ENCODE peak calls at places on chromosomes 12 and 14, in eight cellular contexts. One of them, this sample, is unnamed.

GRCh38 chr14:32618991-32619390 is 289.9 kb downstream of the AKAP6 start:
- DNase-seq in uterus: no peak
- DNase-seq in neural progenitor cell: no peak
- DNase-seq in thyroid gland: no peak
- DNase-seq in spleen: no peak
- DNase-seq in fibroblast of mammary gland: no peak
- DNase-seq in cardiac fibroblast: no peak
- DNase-seq in AG10803: no peak
- DNase-seq in this sample: no peak

GRCh38 chr12:116784238-116784612 is 46.1 kb downstream of the RNFT2 start:
- DNase-seq in uterus: no peak
- DNase-seq in neural progenitor cell: no peak
- DNase-seq in thyroid gland: peak
- DNase-seq in spleen: no peak
- DNase-seq in fibroblast of mammary gland: peak
- DNase-seq in cardiac fibroblast: no peak
- DNase-seq in AG10803: no peak
- DNase-seq in this sample: no peak

GRCh38 chr12:6394398-6394797 is 10.4 kb downstream of the LTBR start:
- DNase-seq in uterus: no peak
- DNase-seq in neural progenitor cell: no peak
- DNase-seq in thyroid gland: no peak
- DNase-seq in spleen: no peak
- DNase-seq in fibroblast of mammary gland: no peak
- DNase-seq in cardiac fibroblast: no peak
- DNase-seq in AG10803: no peak
- DNase-seq in this sample: no peak

GRCh38 chr12:83161451-83161850 is 474.7 kb downstream of the TMTC2 start:
- DNase-seq in uterus: no peak
- DNase-seq in neural progenitor cell: no peak
- DNase-seq in thyroid gland: no peak
- DNase-seq in spleen: no peak
- DNase-seq in fibroblast of mammary gland: peak
- DNase-seq in cardiac fibroblast: no peak
- DNase-seq in AG10803: peak
- DNase-seq in this sample: no peak

GRCh38 chr14:68137704-68138619 is 318.4 kb downstream of the RAD51B start:
- DNase-seq in uterus: peak
- DNase-seq in neural progenitor cell: peak
- DNase-seq in thyroid gland: peak
- DNase-seq in spleen: no peak
- DNase-seq in fibroblast of mammary gland: peak
- DNase-seq in cardiac fibroblast: peak
- DNase-seq in AG10803: peak
- DNase-seq in this sample: peak

GRCh38 chr14:23727566-23728335 is 91.6 kb downstream of the DHRS2 start:
- DNase-seq in uterus: no peak
- DNase-seq in neural progenitor cell: peak
- DNase-seq in thyroid gland: peak
- DNase-seq in spleen: no peak
- DNase-seq in fibroblast of mammary gland: peak
- DNase-seq in cardiac fibroblast: peak
- DNase-seq in AG10803: peak
- DNase-seq in this sample: peak

GRCh38 chr12:131434208-131435125 is 276.4 kb upstream of the SFSWAP start:
- DNase-seq in uterus: no peak
- DNase-seq in neural progenitor cell: no peak
- DNase-seq in thyroid gland: no peak
- DNase-seq in spleen: peak
- DNase-seq in fibroblast of mammary gland: no peak
- DNase-seq in cardiac fibroblast: no peak
- DNase-seq in AG10803: no peak
- DNase-seq in this sample: no peak

GRCh38 chr12:101051901-101052550 is 158.0 kb downstream of the SLC5A8 start:
- DNase-seq in uterus: no peak
- DNase-seq in neural progenitor cell: no peak
- DNase-seq in thyroid gland: no peak
- DNase-seq in spleen: no peak
- DNase-seq in fibroblast of mammary gland: peak
- DNase-seq in cardiac fibroblast: peak
- DNase-seq in AG10803: peak
- DNase-seq in this sample: peak

GRCh38 chr12:25501565-25501964 is 51.5 kb downstream of the LMNTD1 start:
- DNase-seq in uterus: no peak
- DNase-seq in neural progenitor cell: no peak
- DNase-seq in thyroid gland: no peak
- DNase-seq in spleen: no peak
- DNase-seq in fibroblast of mammary gland: peak
- DNase-seq in cardiac fibroblast: no peak
- DNase-seq in AG10803: no peak
- DNase-seq in this sample: no peak

GRCh38 chr14:24068711-24069410 is 2.5 kb upstream of the CPNE6 start:
- DNase-seq in uterus: no peak
- DNase-seq in neural progenitor cell: no peak
- DNase-seq in thyroid gland: no peak
- DNase-seq in spleen: peak
- DNase-seq in fibroblast of mammary gland: no peak
- DNase-seq in cardiac fibroblast: no peak
- DNase-seq in AG10803: no peak
- DNase-seq in this sample: no peak

GRCh38 chr12:82740129-82741000 is 53.7 kb downstream of the TMTC2 start:
- DNase-seq in uterus: no peak
- DNase-seq in neural progenitor cell: no peak
- DNase-seq in thyroid gland: no peak
- DNase-seq in spleen: no peak
- DNase-seq in fibroblast of mammary gland: peak
- DNase-seq in cardiac fibroblast: peak
- DNase-seq in AG10803: peak
- DNase-seq in this sample: peak

GRCh38 chr14:104281768-104282301 is 143.4 kb downstream of the KIF26A start:
- DNase-seq in uterus: peak
- DNase-seq in neural progenitor cell: no peak
- DNase-seq in thyroid gland: no peak
- DNase-seq in spleen: peak
- DNase-seq in fibroblast of mammary gland: no peak
- DNase-seq in cardiac fibroblast: no peak
- DNase-seq in AG10803: no peak
- DNase-seq in this sample: no peak

GRCh38 chr14:96090441-96091148 is 51.4 kb downstream of the C14orf132 start:
- DNase-seq in uterus: peak
- DNase-seq in neural progenitor cell: no peak
- DNase-seq in thyroid gland: peak
- DNase-seq in spleen: peak
- DNase-seq in fibroblast of mammary gland: peak
- DNase-seq in cardiac fibroblast: peak
- DNase-seq in AG10803: peak
- DNase-seq in this sample: no peak

GRCh38 chr12:203074-203461 is 10.9 kb downstream of the SLC6A12 start:
- DNase-seq in uterus: no peak
- DNase-seq in neural progenitor cell: no peak
- DNase-seq in thyroid gland: no peak
- DNase-seq in spleen: no peak
- DNase-seq in fibroblast of mammary gland: no peak
- DNase-seq in cardiac fibroblast: no peak
- DNase-seq in AG10803: no peak
- DNase-seq in this sample: no peak

GRCh38 chr12:202081-202731 is 11.8 kb downstream of the SLC6A12 start:
- DNase-seq in uterus: no peak
- DNase-seq in neural progenitor cell: peak
- DNase-seq in thyroid gland: peak
- DNase-seq in spleen: peak
- DNase-seq in fibroblast of mammary gland: no peak
- DNase-seq in cardiac fibroblast: no peak
- DNase-seq in AG10803: no peak
- DNase-seq in this sample: no peak

GRCh38 chr12:204261-204678 is 9.7 kb downstream of the SLC6A12 start:
- DNase-seq in uterus: no peak
- DNase-seq in neural progenitor cell: no peak
- DNase-seq in thyroid gland: no peak
- DNase-seq in spleen: peak
- DNase-seq in fibroblast of mammary gland: no peak
- DNase-seq in cardiac fibroblast: no peak
- DNase-seq in AG10803: no peak
- DNase-seq in this sample: no peak

GRCh38 chr12:205026-205425 is 8.9 kb downstream of the SLC6A12 start:
- DNase-seq in uterus: no peak
- DNase-seq in neural progenitor cell: no peak
- DNase-seq in thyroid gland: peak
- DNase-seq in spleen: no peak
- DNase-seq in fibroblast of mammary gland: no peak
- DNase-seq in cardiac fibroblast: no peak
- DNase-seq in AG10803: no peak
- DNase-seq in this sample: no peak

GRCh38 chr12:203462-204260 is 10.3 kb downstream of the SLC6A12 start:
- DNase-seq in uterus: no peak
- DNase-seq in neural progenitor cell: peak
- DNase-seq in thyroid gland: peak
- DNase-seq in spleen: peak
- DNase-seq in fibroblast of mammary gland: no peak
- DNase-seq in cardiac fibroblast: peak
- DNase-seq in AG10803: no peak
- DNase-seq in this sample: no peak
- TF ChIP-seq CTCF in uterus: peak
- TF ChIP-seq CTCF in neural progenitor cell: peak
- TF ChIP-seq CTCF in thyroid gland: no peak
- TF ChIP-seq CTCF in spleen: no peak
- TF ChIP-seq CTCF in fibroblast of mammary gland: no peak
- TF ChIP-seq CTCF in cardiac fibroblast: no peak
- TF ChIP-seq CTCF in AG10803: no peak
- TF ChIP-seq CTCF in this sample: no peak

GRCh38 chr14:44912041-44912869 is 49.5 kb downstream of the KLHL28 start:
- DNase-seq in uterus: no peak
- DNase-seq in neural progenitor cell: no peak
- DNase-seq in thyroid gland: peak
- DNase-seq in spleen: peak
- DNase-seq in fibroblast of mammary gland: peak
- DNase-seq in cardiac fibroblast: no peak
- DNase-seq in AG10803: no peak
- DNase-seq in this sample: no peak
- H3K4me3 ChIP-seq in uterus: peak
- H3K4me3 ChIP-seq in neural progenitor cell: no peak
- H3K4me3 ChIP-seq in thyroid gland: peak
- H3K4me3 ChIP-seq in spleen: peak
- H3K4me3 ChIP-seq in fibroblast of mammary gland: peak
- H3K4me3 ChIP-seq in cardiac fibroblast: peak
- H3K4me3 ChIP-seq in AG10803: peak
- H3K4me3 ChIP-seq in this sample: peak

GRCh38 chr12:108060054-108060453 is 69.0 kb upstream of the WSCD2 start:
- DNase-seq in uterus: peak
- DNase-seq in neural progenitor cell: no peak
- DNase-seq in thyroid gland: no peak
- DNase-seq in spleen: no peak
- DNase-seq in fibroblast of mammary gland: no peak
- DNase-seq in cardiac fibroblast: no peak
- DNase-seq in AG10803: no peak
- DNase-seq in this sample: no peak

GRCh38 chr12:108060910-108061309 is 68.2 kb upstream of the WSCD2 start:
- DNase-seq in uterus: no peak
- DNase-seq in neural progenitor cell: no peak
- DNase-seq in thyroid gland: no peak
- DNase-seq in spleen: no peak
- DNase-seq in fibroblast of mammary gland: no peak
- DNase-seq in cardiac fibroblast: no peak
- DNase-seq in AG10803: no peak
- DNase-seq in this sample: no peak

GRCh38 chr12:108065061-108065460 is 64.0 kb upstream of the WSCD2 start:
- DNase-seq in uterus: no peak
- DNase-seq in neural progenitor cell: no peak
- DNase-seq in thyroid gland: no peak
- DNase-seq in spleen: no peak
- DNase-seq in fibroblast of mammary gland: no peak
- DNase-seq in cardiac fibroblast: no peak
- DNase-seq in AG10803: no peak
- DNase-seq in this sample: no peak

GRCh38 chr12:108066583-108067234 is 62.4 kb upstream of the WSCD2 start:
- DNase-seq in uterus: no peak
- DNase-seq in neural progenitor cell: no peak
- DNase-seq in thyroid gland: no peak
- DNase-seq in spleen: no peak
- DNase-seq in fibroblast of mammary gland: no peak
- DNase-seq in cardiac fibroblast: no peak
- DNase-seq in AG10803: no peak
- DNase-seq in this sample: no peak

DNA sequence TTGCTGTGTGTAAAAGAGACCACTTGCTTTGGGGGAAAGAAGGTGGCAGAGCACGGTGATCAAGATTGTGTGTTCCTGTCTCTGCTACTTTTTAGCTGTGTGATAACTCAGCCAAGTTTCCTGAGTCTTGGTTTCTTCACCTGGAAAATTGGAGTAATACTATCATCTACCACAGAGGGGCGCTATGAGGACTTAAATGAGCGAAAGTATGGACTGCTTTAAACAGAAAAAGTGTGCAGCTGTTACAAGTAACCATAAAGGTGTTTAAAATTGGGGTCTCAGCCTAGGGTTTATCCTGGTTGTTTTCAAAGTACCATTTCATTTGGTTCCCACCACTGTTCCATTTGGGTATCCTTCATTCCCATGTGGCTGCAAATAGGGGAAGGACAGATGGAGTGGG is 65.9 kb upstream of the WSCD2 start:
- DNase-seq in uterus: no peak
- DNase-seq in neural progenitor cell: peak
- DNase-seq in thyroid gland: no peak
- DNase-seq in spleen: no peak
- DNase-seq in fibroblast of mammary gland: peak
- DNase-seq in cardiac fibroblast: peak
- DNase-seq in AG10803: peak
- DNase-seq in this sample: no peak
- TF ChIP-seq CTCF in uterus: no peak
- TF ChIP-seq CTCF in neural progenitor cell: peak
- TF ChIP-seq CTCF in thyroid gland: no peak
- TF ChIP-seq CTCF in spleen: no peak
- TF ChIP-seq CTCF in fibroblast of mammary gland: peak
- TF ChIP-seq CTCF in cardiac fibroblast: peak
- TF ChIP-seq CTCF in AG10803: peak
- TF ChIP-seq CTCF in this sample: peak

DNA sequence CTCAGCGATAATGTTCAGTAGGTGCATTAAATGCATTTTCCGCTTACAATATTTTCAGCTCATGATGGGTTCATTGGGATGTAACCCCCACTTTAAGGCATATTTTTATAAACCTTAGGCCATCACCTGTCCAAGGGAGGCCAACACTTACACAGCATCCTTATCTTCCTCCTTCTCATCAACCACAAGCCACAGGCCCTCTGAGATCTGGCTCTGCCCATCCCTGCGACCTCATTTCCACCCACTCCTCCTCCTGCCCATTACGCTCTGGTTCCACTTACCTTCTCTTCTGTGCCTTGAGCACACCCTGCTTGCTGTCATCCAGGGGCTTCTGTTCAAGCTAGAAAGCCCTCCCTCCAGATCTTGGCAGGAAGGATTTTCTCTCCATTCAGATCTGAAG is 93.2 kb downstream of the EGLN3 start:
- DNase-seq in uterus: no peak
- DNase-seq in neural progenitor cell: no peak
- DNase-seq in thyroid gland: no peak
- DNase-seq in spleen: no peak
- DNase-seq in fibroblast of mammary gland: no peak
- DNase-seq in cardiac fibroblast: no peak
- DNase-seq in AG10803: no peak
- DNase-seq in this sample: no peak
- H3K4me3 ChIP-seq in uterus: no peak
- H3K4me3 ChIP-seq in neural progenitor cell: no peak
- H3K4me3 ChIP-seq in thyroid gland: no peak
- H3K4me3 ChIP-seq in spleen: no peak
- H3K4me3 ChIP-seq in fibroblast of mammary gland: no peak
- H3K4me3 ChIP-seq in cardiac fibroblast: no peak
- H3K4me3 ChIP-seq in AG10803: no peak
- H3K4me3 ChIP-seq in this sample: no peak

This sample was measured in AG09309.